ENCODE peak calls at places on chromosomes 11 and 22, in eight cellular contexts. V is A549, B is HCT116, Y is body of pancreas, M is endothelial cell of umbilical vein, R is H1, X is uterus, Q is esophagus squamous epithelium. I is an unnamed sample.

GRCh38 chr11:13928566-13929251 is 33.8 kb upstream of the SPON1 start:
- DNase-seq in R (no peak), B (no peak), Y (no peak), M (peak), Q (no peak), V (peak), X (no peak), I (peak)

GRCh38 chr22:45957826-45958225 is 19.1 kb downstream of the WNT7B start:
- DNase-seq in B (no peak), V (no peak), Q (no peak), Y (no peak), M (no peak), X (no peak), R (no peak), I (no peak)

GRCh38 chr11:120344302-120345004 is 8.2 kb downstream of the ARHGEF12 start:
- DNase-seq in R (no peak), Q (no peak), Y (no peak), V (no peak), X (no peak), B (peak), M (no peak), I (no peak)

GRCh38 chr11:110463153-110463552 is 33.4 kb downstream of the FDX1 start:
- DNase-seq in V (peak), X (peak), R (peak), M (peak), Q (no peak), Y (no peak), B (no peak), I (no peak)

GRCh38 chr11:133506023-133506422 is 26.3 kb downstream of the OPCML start:
- DNase-seq in V (no peak), B (no peak), X (no peak), R (no peak), Y (no peak), M (no peak), Q (no peak), I (no peak)

GRCh38 chr22:39490966-39491680 is 11.0 kb upstream of the MIEF1 start:
- DNase-seq in M (no peak), B (no peak), R (no peak), X (no peak), Y (no peak), Q (no peak), V (no peak), I (no peak)

GRCh38 chr11:122772945-122773344 is 65.4 kb upstream of the CRTAM start:
- DNase-seq in X (no peak), R (no peak), M (no peak), B (no peak), V (peak), Q (no peak), Y (no peak), I (no peak)

GRCh38 chr22:37843746-37844089 is 416 bp downstream of the ANKRD54 start:
- DNase-seq in X (peak), Q (no peak), V (no peak), Y (peak), M (no peak), R (no peak), B (no peak), I (no peak)

GRCh38 chr22:41656515-41656914 is 32.2 kb downstream of the SNU13 start:
- DNase-seq in Q (no peak), V (no peak), B (no peak), M (no peak), R (no peak), X (no peak), Y (no peak), I (no peak)

GRCh38 chr11:123493393-123494063 is 63.5 kb downstream of the GRAMD1B start:
- DNase-seq in Y (no peak), V (no peak), R (peak), M (no peak), B (no peak), Q (no peak), X (no peak), I (no peak)

GRCh38 chr11:125299061-125299616 is 134.6 kb downstream of the PKNOX2 start:
- DNase-seq in V (no peak), B (no peak), M (no peak), R (no peak), X (no peak), Y (no peak), Q (no peak), I (no peak)

GRCh38 chr11:125303186-125303585 is 138.6 kb downstream of the PKNOX2 start:
- DNase-seq in R (no peak), X (no peak), V (no peak), M (no peak), Q (no peak), B (no peak), Y (no peak), I (no peak)

GRCh38 chr11:125301301-125301700 is 136.8 kb downstream of the PKNOX2 start:
- DNase-seq in Q (no peak), V (no peak), M (peak), Y (no peak), X (no peak), R (no peak), B (no peak), I (no peak)

GRCh38 chr11:125299821-125300220 is 135.3 kb downstream of the PKNOX2 start:
- DNase-seq in Y (no peak), B (no peak), X (no peak), M (no peak), V (no peak), R (no peak), Q (no peak), I (no peak)

GRCh38 chr11:125300791-125301218 is 136.3 kb downstream of the PKNOX2 start:
- DNase-seq in B (no peak), R (no peak), V (peak), M (peak), Q (no peak), X (no peak), Y (peak), I (peak)
- TF ChIP-seq POLR2A in B (no peak), R (no peak), V (no peak), M (peak), Q (no peak), X (no peak), Y (no peak), I (no peak)

GRCh38 chr11:64244107-64244506 is 2.6 kb downstream of the PPP1R14B start:
- DNase-seq in Q (no peak), X (no peak), M (no peak), Y (no peak), B (no peak), V (no peak), R (no peak), I (no peak)

GRCh38 chr11:64246874-64247728 is at the start of gene PPP1R14B:
- DNase-seq in B (no peak), V (peak), X (peak), Q (peak), R (no peak), M (peak), Y (peak), I (no peak)

GRCh38 chr11:64244966-64245365 is 1.8 kb downstream of the PPP1R14B start:
- DNase-seq in Y (no peak), B (no peak), X (no peak), R (no peak), M (no peak), Q (no peak), V (no peak), I (no peak)

GRCh38 chr11:64245401-64245796 is 1.3 kb downstream of the PPP1R14B start:
- DNase-seq in M (no peak), B (no peak), Y (peak), R (no peak), X (no peak), Q (no peak), V (no peak), I (no peak)

GRCh38 chr11:64245797-64246623 is 733 bp downstream of the PPP1R14B start:
- DNase-seq in Y (peak), R (no peak), Q (no peak), B (no peak), M (peak), X (peak), V (peak), I (no peak)
- TF ChIP-seq POLR2A in Y (peak), R (no peak), Q (no peak), B (no peak), M (peak), X (no peak), V (peak), I (peak)

GRCh38 chr22:24599514-24599913 is 3.5 kb upstream of the GGT1 start:
- DNase-seq in B (no peak), Q (no peak), Y (no peak), V (no peak), M (no peak), R (no peak), X (no peak), I (no peak)
- TF ChIP-seq POLR2A in B (no peak), Q (no peak), Y (no peak), V (no peak), M (no peak), R (no peak), X (no peak), I (no peak)

DNA sequence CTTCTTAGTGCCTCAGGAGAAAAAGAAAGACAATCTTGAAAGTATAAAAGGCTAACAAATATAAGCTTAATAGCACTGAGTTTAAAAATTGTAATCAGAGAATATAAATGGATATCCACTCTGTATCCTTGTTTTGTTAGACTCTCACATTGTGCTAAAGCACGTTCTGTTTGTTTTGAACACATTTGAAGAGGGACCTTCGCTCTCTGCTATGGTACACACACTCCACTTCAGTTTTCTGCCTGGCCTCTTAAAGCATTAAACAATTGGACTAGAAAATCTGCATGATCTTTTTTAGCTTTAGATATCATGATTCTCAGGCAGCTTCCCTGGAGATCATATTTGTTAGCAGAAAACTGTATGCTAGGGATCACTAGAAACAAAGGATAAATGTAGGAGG is 40.3 kb upstream of the PGR start:
- DNase-seq in B (no peak), Q (no peak), V (no peak), Y (no peak), M (no peak), X (no peak), R (no peak), I (no peak)
- TF ChIP-seq POLR2A in B (no peak), Q (no peak), V (no peak), Y (no peak), M (no peak), X (no peak), R (no peak), I (no peak)

DNA sequence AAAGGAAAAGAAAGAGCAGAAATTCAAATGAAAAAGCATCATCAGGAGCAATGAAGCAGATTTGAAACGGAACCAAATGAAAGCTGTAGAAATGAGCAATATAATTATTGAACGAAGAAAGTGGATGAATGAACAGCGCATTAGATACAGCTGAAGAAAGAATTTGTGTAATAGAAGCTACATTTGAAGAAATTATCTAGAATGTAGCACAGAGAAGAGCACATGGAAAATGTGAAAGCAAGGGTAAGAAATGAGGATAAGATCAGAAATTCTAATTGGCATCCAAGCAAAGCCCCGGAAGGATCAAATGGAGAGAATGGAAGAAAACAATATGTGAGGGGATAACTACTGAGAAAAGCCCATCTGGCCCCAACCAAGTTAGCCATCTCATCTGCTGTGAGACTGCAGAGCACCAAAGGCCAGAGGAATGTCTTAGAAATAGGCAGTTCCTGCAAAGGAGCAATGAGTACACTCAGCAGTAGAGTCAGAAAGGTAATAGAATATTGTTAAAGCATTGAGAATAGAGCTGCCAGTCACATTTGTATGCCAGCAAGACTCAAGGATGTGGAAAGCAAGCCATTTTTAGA is 51.9 kb downstream of the MED15 start:
- DNase-seq in M (no peak), Y (no peak), Q (no peak), V (no peak), X (no peak), B (no peak), R (no peak), I (no peak)
- TF ChIP-seq POLR2A in M (no peak), Y (no peak), Q (no peak), V (no peak), X (no peak), B (no peak), R (no peak), I (no peak)